ENCODE peak calls at places on chromosomes 6 and 20, in nine cellular contexts. One of them, this sample, is unnamed.

GRCh38 chr6:155013457-155013876 is 18.4 kb downstream of the TIAM2 start:
- DNase-seq in stomach: no peak
- DNase-seq in spleen: no peak
- DNase-seq in CD8-positive, alpha-beta T cell: no peak
- DNase-seq in sigmoid colon: no peak
- DNase-seq in breast epithelium: no peak
- DNase-seq in astrocyte: no peak
- DNase-seq in DND-41: no peak
- DNase-seq in adrenal gland: no peak
- DNase-seq in this sample: no peak

GRCh38 chr6:6656287-6656686 is 67.8 kb downstream of the LY86 start:
- DNase-seq in stomach: no peak
- DNase-seq in adrenal gland: peak; percentile 47
- DNase-seq in DND-41: peak; percentile 33
- DNase-seq in CD8-positive, alpha-beta T cell: no peak
- DNase-seq in astrocyte: no peak
- DNase-seq in spleen: no peak
- DNase-seq in breast epithelium: no peak
- DNase-seq in sigmoid colon: no peak
- DNase-seq in this sample: no peak

GRCh38 chr20:44199877-44200276 is 10.7 kb downstream of the OSER1 start:
- DNase-seq in spleen: no peak
- DNase-seq in stomach: no peak
- DNase-seq in DND-41: no peak
- DNase-seq in astrocyte: no peak
- DNase-seq in sigmoid colon: no peak
- DNase-seq in CD8-positive, alpha-beta T cell: no peak
- DNase-seq in breast epithelium: no peak
- DNase-seq in adrenal gland: no peak
- DNase-seq in this sample: no peak

GRCh38 chr6:136192917-136193316 is 57.2 kb downstream of the MTFR2 start:
- DNase-seq in sigmoid colon: no peak
- DNase-seq in adrenal gland: no peak
- DNase-seq in astrocyte: no peak
- DNase-seq in stomach: no peak
- DNase-seq in spleen: no peak
- DNase-seq in breast epithelium: no peak
- DNase-seq in CD8-positive, alpha-beta T cell: no peak
- DNase-seq in DND-41: no peak
- DNase-seq in this sample: no peak

GRCh38 chr20:57211949-57212889 is 54.2 kb downstream of the BMP7 start:
- DNase-seq in sigmoid colon: peak; percentile 91
- DNase-seq in astrocyte: peak; percentile 94
- DNase-seq in stomach: peak; percentile 76
- DNase-seq in breast epithelium: peak; percentile 77
- DNase-seq in CD8-positive, alpha-beta T cell: no peak
- DNase-seq in DND-41: no peak
- DNase-seq in spleen: no peak
- DNase-seq in adrenal gland: peak; percentile 61
- DNase-seq in this sample: peak; percentile 85

GRCh38 chr6:22062807-22063408 is 233.9 kb downstream of the PRL start:
- DNase-seq in spleen: peak; percentile 74
- DNase-seq in CD8-positive, alpha-beta T cell: peak; percentile 14
- DNase-seq in breast epithelium: no peak
- DNase-seq in stomach: no peak
- DNase-seq in adrenal gland: no peak
- DNase-seq in DND-41: peak; percentile 97
- DNase-seq in sigmoid colon: no peak
- DNase-seq in astrocyte: no peak
- DNase-seq in this sample: no peak

GRCh38 chr6:132065556-132065955 is 114.4 kb upstream of the CCN2 start:
- DNase-seq in stomach: no peak
- DNase-seq in spleen: no peak
- DNase-seq in astrocyte: peak; percentile 52
- DNase-seq in adrenal gland: no peak
- DNase-seq in sigmoid colon: no peak
- DNase-seq in CD8-positive, alpha-beta T cell: no peak
- DNase-seq in DND-41: no peak
- DNase-seq in breast epithelium: no peak
- DNase-seq in this sample: no peak

GRCh38 chr20:22770240-22770800 is 185.9 kb upstream of the FOXA2 start:
- DNase-seq in DND-41: no peak
- DNase-seq in adrenal gland: no peak
- DNase-seq in breast epithelium: no peak
- DNase-seq in stomach: no peak
- DNase-seq in sigmoid colon: no peak
- DNase-seq in spleen: no peak
- DNase-seq in CD8-positive, alpha-beta T cell: no peak
- DNase-seq in astrocyte: no peak
- DNase-seq in this sample: no peak

GRCh38 chr6:11366934-11367637 is 134.6 kb upstream of the NEDD9 start:
- DNase-seq in spleen: no peak
- DNase-seq in adrenal gland: no peak
- DNase-seq in astrocyte: peak; percentile 61
- DNase-seq in CD8-positive, alpha-beta T cell: no peak
- DNase-seq in stomach: no peak
- DNase-seq in sigmoid colon: no peak
- DNase-seq in breast epithelium: no peak
- DNase-seq in DND-41: no peak
- DNase-seq in this sample: peak; percentile 50

GRCh38 chr6:155771822-155772221 is 316.2 kb upstream of the NOX3 start:
- DNase-seq in sigmoid colon: no peak
- DNase-seq in stomach: no peak
- DNase-seq in breast epithelium: no peak
- DNase-seq in adrenal gland: no peak
- DNase-seq in astrocyte: no peak
- DNase-seq in spleen: peak; percentile 41
- DNase-seq in DND-41: no peak
- DNase-seq in CD8-positive, alpha-beta T cell: no peak
- DNase-seq in this sample: no peak

GRCh38 chr6:36615018-36615761 is 21.0 kb downstream of the SRSF3 start:
- DNase-seq in DND-41: peak; percentile 55
- DNase-seq in adrenal gland: peak; percentile 58
- DNase-seq in stomach: no peak
- DNase-seq in astrocyte: no peak
- DNase-seq in breast epithelium: no peak
- DNase-seq in CD8-positive, alpha-beta T cell: no peak
- DNase-seq in sigmoid colon: peak; percentile 80
- DNase-seq in spleen: no peak
- DNase-seq in this sample: no peak

GRCh38 chr6:147648936-147649335 is 140.4 kb downstream of the SAMD5 start:
- DNase-seq in sigmoid colon: no peak
- DNase-seq in breast epithelium: no peak
- DNase-seq in stomach: no peak
- DNase-seq in CD8-positive, alpha-beta T cell: no peak
- DNase-seq in spleen: no peak
- DNase-seq in DND-41: no peak
- DNase-seq in adrenal gland: no peak
- DNase-seq in astrocyte: peak; percentile 58
- DNase-seq in this sample: peak; percentile 62

GRCh38 chr6:79421001-79421411 is 116.2 kb downstream of the LCA5 start:
- DNase-seq in adrenal gland: no peak
- DNase-seq in astrocyte: peak; percentile 40
- DNase-seq in breast epithelium: no peak
- DNase-seq in CD8-positive, alpha-beta T cell: no peak
- DNase-seq in DND-41: no peak
- DNase-seq in sigmoid colon: no peak
- DNase-seq in spleen: no peak
- DNase-seq in stomach: no peak
- DNase-seq in this sample: no peak

DNA sequence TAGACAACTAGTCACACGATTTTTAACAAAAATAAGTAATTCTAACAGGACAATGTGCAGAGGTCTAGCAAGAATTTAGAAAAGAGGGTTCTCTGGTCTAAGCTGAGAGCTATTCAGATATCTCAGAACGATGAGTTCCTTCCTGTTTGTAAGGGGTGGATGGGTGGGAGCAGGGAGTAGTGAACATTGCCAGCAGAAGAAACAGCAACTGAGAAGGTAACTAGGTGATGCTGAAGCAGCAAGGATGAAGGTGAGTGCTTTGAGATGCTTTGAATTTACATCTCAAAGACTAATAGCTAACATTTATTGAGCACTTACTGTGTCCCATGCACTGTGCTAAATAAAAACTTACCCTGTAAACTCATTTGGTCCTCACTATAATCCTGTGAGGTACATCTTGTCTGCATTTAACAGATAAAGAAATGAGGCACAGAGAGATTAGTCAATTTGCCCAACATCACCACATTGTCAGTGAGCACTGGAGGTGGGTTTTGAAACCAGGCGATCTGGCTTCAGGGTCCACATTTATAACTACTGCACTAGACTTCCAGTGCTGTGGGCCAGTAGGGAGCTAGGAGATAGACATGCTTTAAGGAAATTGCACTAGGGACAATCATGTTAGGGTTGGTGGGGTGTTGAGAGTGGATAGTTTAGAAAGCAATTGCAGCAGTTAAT is 15.7 kb downstream of the BRD2 start:
- DNase-seq in breast epithelium: no peak
- DNase-seq in astrocyte: no peak
- DNase-seq in CD8-positive, alpha-beta T cell: no peak
- DNase-seq in adrenal gland: no peak
- DNase-seq in spleen: no peak
- DNase-seq in sigmoid colon: no peak
- DNase-seq in stomach: no peak
- DNase-seq in DND-41: no peak
- DNase-seq in this sample: no peak
- H3K27ac ChIP-seq in breast epithelium: no peak overlapping the region
- H3K27ac ChIP-seq in astrocyte: no peak overlapping the region
- H3K27ac ChIP-seq in CD8-positive, alpha-beta T cell: no peak overlapping the region
- H3K27ac ChIP-seq in adrenal gland: no peak overlapping the region
- H3K27ac ChIP-seq in spleen: peak overlapping the region; percentile 24
- H3K27ac ChIP-seq in sigmoid colon: no peak overlapping the region
- H3K27ac ChIP-seq in stomach: peak overlapping the region; percentile 60
- H3K27ac ChIP-seq in DND-41: no peak overlapping the region
- H3K27ac ChIP-seq in this sample: no peak overlapping the region

GRCh38 chr6:3230275-3231212 is 3.1 kb upstream of the TUBB2B start:
- DNase-seq in CD8-positive, alpha-beta T cell: no peak
- DNase-seq in DND-41: no peak
- DNase-seq in spleen: no peak
- DNase-seq in adrenal gland: no peak
- DNase-seq in breast epithelium: no peak
- DNase-seq in stomach: no peak
- DNase-seq in sigmoid colon: no peak
- DNase-seq in astrocyte: peak; percentile 46
- DNase-seq in this sample: peak; percentile 61
- H3K4me3 ChIP-seq in CD8-positive, alpha-beta T cell: no peak overlapping the region
- H3K4me3 ChIP-seq in DND-41: no peak overlapping the region
- H3K4me3 ChIP-seq in spleen: peak overlapping the region; percentile 22
- H3K4me3 ChIP-seq in adrenal gland: no peak overlapping the region
- H3K4me3 ChIP-seq in breast epithelium: peak overlapping the region; percentile 60
- H3K4me3 ChIP-seq in stomach: peak overlapping the region; percentile 56
- H3K4me3 ChIP-seq in sigmoid colon: peak overlapping the region; percentile 61
- H3K4me3 ChIP-seq in astrocyte: peak overlapping the region; percentile 77
- H3K4me3 ChIP-seq in this sample: peak overlapping the region; percentile 46

GRCh38 chr6:160973856-160974255 is 17.7 kb upstream of the MAP3K4 start:
- DNase-seq in CD8-positive, alpha-beta T cell: no peak
- DNase-seq in sigmoid colon: no peak
- DNase-seq in stomach: no peak
- DNase-seq in spleen: no peak
- DNase-seq in breast epithelium: no peak
- DNase-seq in DND-41: no peak
- DNase-seq in astrocyte: no peak
- DNase-seq in adrenal gland: no peak
- DNase-seq in this sample: no peak

GRCh38 chr6:160975111-160975510 is 16.5 kb upstream of the MAP3K4 start:
- DNase-seq in astrocyte: no peak
- DNase-seq in breast epithelium: no peak
- DNase-seq in stomach: no peak
- DNase-seq in sigmoid colon: no peak
- DNase-seq in spleen: no peak
- DNase-seq in CD8-positive, alpha-beta T cell: no peak
- DNase-seq in DND-41: no peak
- DNase-seq in adrenal gland: no peak
- DNase-seq in this sample: no peak

GRCh38 chr6:160978141-160978926 is 13.2 kb upstream of the MAP3K4 start:
- DNase-seq in astrocyte: peak; percentile 57
- DNase-seq in stomach: no peak
- DNase-seq in CD8-positive, alpha-beta T cell: no peak
- DNase-seq in adrenal gland: no peak
- DNase-seq in sigmoid colon: no peak
- DNase-seq in DND-41: no peak
- DNase-seq in breast epithelium: no peak
- DNase-seq in spleen: no peak
- DNase-seq in this sample: no peak

GRCh38 chr6:160974304-160974771 is 17.2 kb upstream of the MAP3K4 start:
- DNase-seq in DND-41: no peak
- DNase-seq in astrocyte: peak; percentile 95
- DNase-seq in spleen: no peak
- DNase-seq in breast epithelium: peak; percentile 70
- DNase-seq in stomach: no peak
- DNase-seq in CD8-positive, alpha-beta T cell: no peak
- DNase-seq in sigmoid colon: peak; percentile 93
- DNase-seq in adrenal gland: peak; percentile 75
- DNase-seq in this sample: no peak

GRCh38 chr6:160979063-160979708 is 12.4 kb upstream of the MAP3K4 start:
- DNase-seq in breast epithelium: no peak
- DNase-seq in DND-41: no peak
- DNase-seq in sigmoid colon: no peak
- DNase-seq in adrenal gland: no peak
- DNase-seq in stomach: no peak
- DNase-seq in CD8-positive, alpha-beta T cell: no peak
- DNase-seq in spleen: no peak
- DNase-seq in astrocyte: peak; percentile 32
- DNase-seq in this sample: no peak
- H3K27ac ChIP-seq in breast epithelium: peak overlapping the region; percentile 73
- H3K27ac ChIP-seq in DND-41: no peak overlapping the region
- H3K27ac ChIP-seq in sigmoid colon: no peak overlapping the region
- H3K27ac ChIP-seq in adrenal gland: no peak overlapping the region
- H3K27ac ChIP-seq in stomach: no peak overlapping the region
- H3K27ac ChIP-seq in CD8-positive, alpha-beta T cell: no peak overlapping the region
- H3K27ac ChIP-seq in spleen: no peak overlapping the region
- H3K27ac ChIP-seq in astrocyte: no peak overlapping the region
- H3K27ac ChIP-seq in this sample: no peak overlapping the region

GRCh38 chr20:49185071-49185757 is 2.9 kb downstream of the STAU1 start:
- DNase-seq in spleen: no peak
- DNase-seq in adrenal gland: no peak
- DNase-seq in breast epithelium: no peak
- DNase-seq in DND-41: no peak
- DNase-seq in astrocyte: no peak
- DNase-seq in CD8-positive, alpha-beta T cell: no peak
- DNase-seq in stomach: no peak
- DNase-seq in sigmoid colon: no peak
- DNase-seq in this sample: no peak
- H3K4me3 ChIP-seq in spleen: no peak overlapping the region
- H3K4me3 ChIP-seq in adrenal gland: no peak overlapping the region
- H3K4me3 ChIP-seq in breast epithelium: no peak overlapping the region
- H3K4me3 ChIP-seq in DND-41: no peak overlapping the region
- H3K4me3 ChIP-seq in astrocyte: no peak overlapping the region
- H3K4me3 ChIP-seq in CD8-positive, alpha-beta T cell: no peak overlapping the region
- H3K4me3 ChIP-seq in stomach: peak overlapping the region; percentile 83
- H3K4me3 ChIP-seq in sigmoid colon: no peak overlapping the region
- H3K4me3 ChIP-seq in this sample: no peak overlapping the region

GRCh38 chr20:59623133-59623532 is 18.8 kb downstream of the PHACTR3 start:
- DNase-seq in adrenal gland: no peak
- DNase-seq in spleen: no peak
- DNase-seq in astrocyte: no peak
- DNase-seq in breast epithelium: no peak
- DNase-seq in CD8-positive, alpha-beta T cell: no peak
- DNase-seq in DND-41: no peak
- DNase-seq in stomach: no peak
- DNase-seq in sigmoid colon: no peak
- DNase-seq in this sample: no peak
- H3K27ac ChIP-seq in adrenal gland: no peak overlapping the region
- H3K27ac ChIP-seq in spleen: no peak overlapping the region
- H3K27ac ChIP-seq in astrocyte: no peak overlapping the region
- H3K27ac ChIP-seq in breast epithelium: no peak overlapping the region
- H3K27ac ChIP-seq in CD8-positive, alpha-beta T cell: no peak overlapping the region
- H3K27ac ChIP-seq in DND-41: no peak overlapping the region
- H3K27ac ChIP-seq in stomach: no peak overlapping the region
- H3K27ac ChIP-seq in sigmoid colon: no peak overlapping the region
- H3K27ac ChIP-seq in this sample: no peak overlapping the region